ENCODE peak calls at places on chromosomes 5 and 9, in four cellular contexts. O is HepG2, R is K562, Z is GM12878. T is an unnamed sample.
A peak's percentile ranks its signal among the peaks of the same experiment; 100 is the strongest.

GRCh38 chr5:55393501-55394175 is 85.8 kb downstream of the MTREX start:
- DNase-seq in O (no peak), R (no peak), Z (no peak), T (no peak)

GRCh38 chr5:53425598-53426516 is 54.6 kb upstream of the FST start:
- DNase-seq in Z (no peak), R (peak; percentile 77), O (peak; percentile 67), T (peak; percentile 63)

GRCh38 chr9:5817776-5818336 is 15.1 kb downstream of the ERMP1 start:
- DNase-seq in O (peak; percentile 38), Z (no peak), R (no peak), T (no peak)

GRCh38 chr5:78964889-78965288 is 20.2 kb downstream of the ARSB start:
- DNase-seq in R (no peak), O (peak; percentile 69), Z (no peak), T (no peak)

GRCh38 chr9:121550041-121550440 is 50.4 kb upstream of the GGTA1 start:
- DNase-seq in Z (no peak), R (no peak), O (no peak), T (no peak)

GRCh38 chr9:99555792-99556191 is 265.9 kb upstream of the NR4A3 start:
- DNase-seq in Z (no peak), O (no peak), R (no peak), T (no peak)

GRCh38 chr9:123990427-123990826 is 21.1 kb upstream of the LHX2 start:
- DNase-seq in R (no peak), Z (no peak), O (no peak), T (no peak)

GRCh38 chr9:134059661-134060395 is 8.0 kb downstream of the BRD3 start:
- DNase-seq in O (no peak), R (no peak), Z (peak; percentile 77), T (no peak)

GRCh38 chr9:78130004-78130403 is 98.4 kb upstream of the GNAQ start:
- DNase-seq in Z (no peak), O (no peak), R (no peak), T (peak; percentile 68)

GRCh38 chr5:148957591-148958202 is 105.2 kb downstream of the SH3TC2 start:
- DNase-seq in O (peak; percentile 14), R (peak; percentile 73), Z (no peak), T (peak; percentile 74)

GRCh38 chr5:153537225-153537624 is 46.8 kb downstream of the GRIA1 start:
- DNase-seq in R (no peak), O (no peak), Z (no peak), T (no peak)

GRCh38 chr5:173714551-173715428 is 98.3 kb upstream of the BOD1 start:
- DNase-seq in R (peak; percentile 37), O (no peak), Z (no peak), T (no peak)

GRCh38 chr9:97559111-97559514 is 57.6 kb downstream of the TMOD1 start:
- DNase-seq in Z (peak; percentile 85), R (no peak), O (no peak), T (no peak)

GRCh38 chr5:105943119-105943518 is 1727.6 kb downstream of the EFNA5 start:
- DNase-seq in Z (no peak), R (no peak), O (no peak), T (no peak)

GRCh38 chr5:154712518-154713437 is 42.4 kb upstream of the LARP1 start:
- DNase-seq in O (no peak), Z (no peak), R (peak; percentile 5), T (peak; percentile 82)

GRCh38 chr5:15609076-15609725 is 109.2 kb downstream of the FBXL7 start:
- DNase-seq in R (no peak), Z (no peak), O (no peak), T (no peak)

GRCh38 chr5:141618030-141618803 is 583 bp downstream of the DIAPH1 start:
- DNase-seq in O (peak; percentile 63), R (no peak), Z (no peak), T (peak; percentile 59)

GRCh38 chr5:179905144-179905526 is 2.6 kb downstream of the TBC1D9B start:
- DNase-seq in R (no peak), O (no peak), Z (no peak), T (no peak)

GRCh38 chr5:168288349-168289245 is 2.8 kb upstream of the WWC1 start:
- DNase-seq in O (peak; percentile 70), Z (no peak), R (no peak), T (no peak)

GRCh38 chr9:94768766-94769165 is 42.3 kb downstream of the AOPEP start:
- DNase-seq in R (no peak), Z (no peak), O (no peak), T (no peak)

GRCh38 chr5:80915716-80916115 is 44.4 kb upstream of the RASGRF2 start:
- DNase-seq in O (no peak), R (no peak), Z (no peak), T (no peak)

GRCh38 chr5:172594867-172595466 is 46.1 kb upstream of the NEURL1B start:
- DNase-seq in O (no peak), Z (no peak), R (no peak), T (no peak)

GRCh38 chr9:70398145-70398556 is 16.3 kb downstream of the KLF9 start:
- DNase-seq in R (peak; percentile 20), Z (peak; percentile 55), O (no peak), T (no peak)

GRCh38 chr5:133259199-133259997 is 207.6 kb downstream of the HSPA4 start:
- DNase-seq in O (no peak), Z (no peak), R (no peak), T (no peak)

GRCh38 chr9:136481558-136481957 is 1.3 kb downstream of the SEC16A start:
- DNase-seq in Z (no peak), O (no peak), R (no peak), T (no peak)

GRCh38 chr5:10489810-10490426 is 48.2 kb downstream of the ROPN1L start:
- DNase-seq in Z (peak; percentile 37), O (no peak), R (no peak), T (no peak)

GRCh38 chr5:72412283-72413055 is 92.3 kb downstream of the PTCD2 start:
- DNase-seq in Z (no peak), R (no peak), O (no peak), T (no peak)
- TF ChIP-seq CTCF in Z (peak; percentile 7), R (no peak), O (no peak), T (no peak)

GRCh38 chr9:109083813-109084405 is 35.8 kb downstream of the TMEM245 start:
- DNase-seq in O (no peak), R (no peak), Z (no peak), T (no peak)
- TF ChIP-seq ESRRA in O (no peak), R (no peak), Z (no peak), T (no peak)

GRCh38 chr5:175655411-175655810 is 2.5 kb upstream of the HRH2 start:
- DNase-seq in R (no peak), Z (no peak), O (no peak), T (no peak)

GRCh38 chr5:175657593-175658271 is at the start of gene HRH2:
- DNase-seq in O (no peak), Z (no peak), R (no peak), T (peak; percentile 50)

GRCh38 chr5:175659546-175660248 is 1.8 kb downstream of the HRH2 start:
- DNase-seq in Z (no peak), O (no peak), R (no peak), T (no peak)

GRCh38 chr5:175656966-175657365 is 905 bp upstream of the HRH2 start:
- DNase-seq in R (no peak), O (no peak), Z (no peak), T (no peak)

GRCh38 chr5:175658299-175659145 is 651 bp downstream of the HRH2 start:
- DNase-seq in Z (no peak), O (no peak), R (no peak), T (peak; percentile 52)
- TF ChIP-seq ETV6 in Z (no peak), O (no peak), R (no peak), T (peak; percentile 21)

GRCh38 chr5:177005619-177006264 is 837 bp downstream of the UIMC1 start:
- DNase-seq in O (peak; percentile 54), R (peak; percentile 76), Z (no peak), T (peak; percentile 67)
- TF ChIP-seq CTCF in O (peak; percentile 56), R (peak; percentile 71), Z (peak; percentile 52), T (no peak)

T was measured in WTC11.